ENCODE peak calls at places on chromosomes 13 and 19, in nine cellular contexts. P is colonic mucosa, X is aorta, M is IMR-90, I is dorsolateral prefrontal cortex, C is GM23338, O is transverse colon, W is breast epithelium, Q is cardiac muscle cell. D is an unnamed sample.

GRCh38 chr13:75101997-75102720 is 379.8 kb downstream of the TBC1D4 start:
- DNase-seq in P (no peak), X (no peak), M (peak), I (no peak), C (peak), O (no peak), W (no peak), Q (peak), D (no peak)

GRCh38 chr13:21998279-21998678 is 327.4 kb downstream of the FGF9 start:
- DNase-seq in P (no peak), X (no peak), M (no peak), I (no peak), C (peak), O (no peak), W (no peak), Q (peak), D (no peak)

GRCh38 chr19:1780272-1780957 is 27.1 kb downstream of the ONECUT3 start:
- DNase-seq in P (no peak), X (no peak), M (peak), I (no peak), C (no peak), O (no peak), W (no peak), Q (no peak), D (no peak)

GRCh38 chr13:63438951-63439350 is 2023.3 kb upstream of the PCDH20 start:
- DNase-seq in P (no peak), X (no peak), M (no peak), I (no peak), C (peak), O (no peak), W (no peak), Q (no peak), D (no peak)

GRCh38 chr13:45773236-45773635 is 71.1 kb downstream of the CBY2 start:
- DNase-seq in P (no peak), X (no peak), M (peak), I (no peak), C (no peak), O (no peak), W (no peak), Q (no peak), D (no peak)

GRCh38 chr19:10428996-10429381 is 8.7 kb downstream of the PDE4A start:
- DNase-seq in P (no peak), X (no peak), M (no peak), I (no peak), C (no peak), O (no peak), W (no peak), Q (no peak), D (no peak)

GRCh38 chr19:2538096-2538757 is 62.3 kb downstream of the GADD45B start:
- DNase-seq in P (no peak), X (peak), M (no peak), I (no peak), C (no peak), O (no peak), W (no peak), Q (no peak), D (no peak)

GRCh38 chr19:54203151-54203611 is 2.5 kb downstream of the RPS9 start:
- DNase-seq in P (peak), X (peak), M (peak), I (no peak), C (no peak), O (no peak), W (no peak), Q (no peak), D (no peak)

GRCh38 chr13:83878691-83879410 is 3.4 kb downstream of the SLITRK1 start:
- DNase-seq in P (no peak), X (peak), M (no peak), I (peak), C (peak), O (no peak), W (no peak), Q (peak), D (no peak)

GRCh38 chr19:27776524-27776923 is 1436.4 kb downstream of the UQCRFS1 start:
- DNase-seq in P (no peak), X (no peak), M (no peak), I (no peak), C (no peak), O (no peak), W (no peak), Q (no peak), D (no peak)

GRCh38 chr13:50215389-50215788 is 200.1 kb downstream of the KCNRG start:
- DNase-seq in P (no peak), X (no peak), M (no peak), I (no peak), C (no peak), O (no peak), W (no peak), Q (no peak), D (no peak)

GRCh38 chr13:36163809-36164308 is 32.7 kb upstream of the DCLK1 start:
- DNase-seq in P (peak), X (peak), M (peak), I (no peak), C (peak), O (peak), W (no peak), Q (peak), D (no peak)

GRCh38 chr13:106612688-106613087 is 44.8 kb upstream of the ARGLU1 start:
- DNase-seq in P (peak), X (peak), M (peak), I (no peak), C (no peak), O (peak), W (no peak), Q (peak), D (no peak)

GRCh38 chr13:42354246-42355117 is 82.5 kb downstream of the AKAP11 start:
- DNase-seq in P (no peak), X (no peak), M (peak), I (no peak), C (peak), O (no peak), W (no peak), Q (peak), D (no peak)

GRCh38 chr19:7497292-7497691 is 8.5 kb upstream of the PEX11G start:
- DNase-seq in P (no peak), X (no peak), M (no peak), I (no peak), C (peak), O (no peak), W (no peak), Q (no peak), D (no peak)

GRCh38 chr19:2260341-2260751 is 4.1 kb upstream of the JSRP1 start:
- DNase-seq in P (peak), X (no peak), M (no peak), I (no peak), C (no peak), O (peak), W (no peak), Q (no peak), D (no peak)

GRCh38 chr13:90974249-90974954 is 373.1 kb upstream of the MIR17HG start:
- DNase-seq in P (no peak), X (no peak), M (no peak), I (no peak), C (peak), O (no peak), W (no peak), Q (no peak), D (no peak)

GRCh38 chr13:36069881-36070366 is 61.3 kb downstream of the DCLK1 start:
- DNase-seq in P (no peak), X (no peak), M (no peak), I (no peak), C (no peak), O (no peak), W (no peak), Q (no peak), D (no peak)

GRCh38 chr19:4759388-4760284 is 31.9 kb upstream of the FEM1A start:
- DNase-seq in P (peak), X (peak), M (peak), I (peak), C (peak), O (peak), W (peak), Q (peak), D (peak)

GRCh38 chr13:52599037-52599852 is 43.0 kb upstream of the HNRNPA1L2 start:
- DNase-seq in P (no peak), X (no peak), M (peak), I (no peak), C (no peak), O (no peak), W (no peak), Q (no peak), D (no peak)

GRCh38 chr19:36805364-36805763 is 32.8 kb upstream of the ZNF850 start:
- DNase-seq in P (no peak), X (no peak), M (no peak), I (no peak), C (no peak), O (no peak), W (no peak), Q (no peak), D (no peak)

GRCh38 chr19:38709671-38710415 is 34.4 kb downstream of the CAPN12 start:
- DNase-seq in P (no peak), X (no peak), M (no peak), I (no peak), C (no peak), O (no peak), W (no peak), Q (no peak), D (no peak)

GRCh38 chr13:42041684-42042035 is 6.8 kb upstream of the DGKH start:
- DNase-seq in P (peak), X (peak), M (peak), I (no peak), C (peak), O (peak), W (peak), Q (peak), D (peak)

GRCh38 chr19:4748589-4748988 is 24.9 kb upstream of the DPP9 start:
- DNase-seq in P (no peak), X (no peak), M (no peak), I (no peak), C (no peak), O (no peak), W (no peak), Q (no peak), D (no peak)

GRCh38 chr13:98751397-98752110 is 918 bp downstream of the SLC15A1 start:
- DNase-seq in P (no peak), X (no peak), M (peak), I (no peak), C (peak), O (peak), W (no peak), Q (peak), D (no peak)

GRCh38 chr13:95641961-95642621 is 2.4 kb downstream of the DZIP1 start:
- DNase-seq in P (peak), X (peak), M (peak), I (no peak), C (peak), O (peak), W (no peak), Q (peak), D (peak)

GRCh38 chr13:49563513-49563912 is 21.8 kb downstream of the RCBTB1 start:
- DNase-seq in P (no peak), X (no peak), M (peak), I (no peak), C (no peak), O (no peak), W (no peak), Q (no peak), D (no peak)

GRCh38 chr19:45507864-45508680 is 793 bp downstream of the VASP start:
- DNase-seq in P (peak), X (peak), M (no peak), I (no peak), C (peak), O (peak), W (no peak), Q (no peak), D (no peak)

GRCh38 chr13:27450921-27451461 is 627 bp upstream of the MTIF3 start:
- DNase-seq in P (peak), X (peak), M (peak), I (no peak), C (peak), O (peak), W (peak), Q (peak), D (no peak)

GRCh38 chr13:97307882-97308624 is 85.9 kb downstream of the MBNL2 start:
- DNase-seq in P (no peak), X (no peak), M (peak), I (peak), C (peak), O (no peak), W (no peak), Q (peak), D (no peak)

GRCh38 chr19:42153606-42154405 is 21.6 kb upstream of the POU2F2 start:
- DNase-seq in P (no peak), X (no peak), M (no peak), I (no peak), C (no peak), O (no peak), W (no peak), Q (no peak), D (no peak)

GRCh38 chr13:78341032-78341431 is 262.3 kb downstream of the POU4F1 start:
- DNase-seq in P (no peak), X (no peak), M (no peak), I (no peak), C (no peak), O (no peak), W (no peak), Q (no peak), D (no peak)

GRCh38 chr13:114002009-114002544 is 28.2 kb upstream of the C13orf46 start:
- DNase-seq in P (no peak), X (peak), M (no peak), I (no peak), C (peak), O (peak), W (no peak), Q (no peak), D (no peak)

GRCh38 chr13:25420161-25420560 is 48.4 kb downstream of the ATP8A2 start:
- DNase-seq in P (no peak), X (no peak), M (no peak), I (no peak), C (peak), O (no peak), W (no peak), Q (no peak), D (no peak)

GRCh38 chr13:33257786-33258185 is 27.8 kb downstream of the STARD13 start:
- DNase-seq in P (no peak), X (no peak), M (no peak), I (no peak), C (no peak), O (no peak), W (no peak), Q (no peak), D (no peak)

GRCh38 chr13:33261426-33262068 is 24.0 kb downstream of the STARD13 start:
- DNase-seq in P (no peak), X (no peak), M (peak), I (no peak), C (no peak), O (no peak), W (no peak), Q (no peak), D (no peak)

GRCh38 chr13:33258437-33259193 is 26.9 kb downstream of the STARD13 start:
- DNase-seq in P (no peak), X (no peak), M (peak), I (no peak), C (no peak), O (no peak), W (no peak), Q (no peak), D (no peak)

GRCh38 chr13:33260168-33261098 is 25.1 kb downstream of the STARD13 start:
- DNase-seq in P (no peak), X (no peak), M (peak), I (no peak), C (no peak), O (no peak), W (no peak), Q (peak), D (no peak)

GRCh38 chr13:33259296-33259695 is 26.3 kb downstream of the STARD13 start:
- DNase-seq in P (no peak), X (no peak), M (no peak), I (no peak), C (peak), O (no peak), W (no peak), Q (no peak), D (no peak)
- H3K27ac ChIP-seq in P (peak), X (no peak), M (peak), I (peak), C (peak), O (peak), W (no peak), Q (no peak), D (no peak)

DNA sequence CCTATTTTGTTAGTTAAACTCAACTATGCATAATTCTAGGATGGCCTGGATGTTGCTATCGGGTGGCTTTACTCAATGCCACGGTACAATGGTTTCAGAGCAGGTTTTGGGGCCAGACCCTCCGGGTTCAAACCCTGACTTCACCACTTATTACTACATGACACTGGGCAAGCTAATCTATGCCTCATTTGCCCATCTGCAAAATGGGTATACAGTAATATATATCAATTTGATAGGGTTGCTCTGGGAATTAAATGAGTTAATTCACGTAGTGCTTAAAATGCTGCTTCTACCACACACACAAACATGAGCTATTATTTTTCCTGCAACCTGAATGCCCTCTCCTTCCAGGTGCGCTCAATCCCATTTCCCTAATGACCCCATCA is 839 bp downstream of the ESD start:
- DNase-seq in P (no peak), X (no peak), M (no peak), I (no peak), C (no peak), O (no peak), W (no peak), Q (no peak), D (no peak)
- H3K27ac ChIP-seq in P (peak), X (peak), M (peak), I (peak), C (no peak), O (peak), W (peak), Q (peak), D (peak)

GRCh38 chr19:13665125-13665903 is 99.0 kb upstream of the MRI1 start:
- DNase-seq in P (peak), X (no peak), M (no peak), I (no peak), C (no peak), O (no peak), W (no peak), Q (no peak), D (no peak)
- H3K27ac ChIP-seq in P (no peak), X (no peak), M (no peak), I (no peak), C (no peak), O (no peak), W (no peak), Q (no peak), D (no peak)

DNA sequence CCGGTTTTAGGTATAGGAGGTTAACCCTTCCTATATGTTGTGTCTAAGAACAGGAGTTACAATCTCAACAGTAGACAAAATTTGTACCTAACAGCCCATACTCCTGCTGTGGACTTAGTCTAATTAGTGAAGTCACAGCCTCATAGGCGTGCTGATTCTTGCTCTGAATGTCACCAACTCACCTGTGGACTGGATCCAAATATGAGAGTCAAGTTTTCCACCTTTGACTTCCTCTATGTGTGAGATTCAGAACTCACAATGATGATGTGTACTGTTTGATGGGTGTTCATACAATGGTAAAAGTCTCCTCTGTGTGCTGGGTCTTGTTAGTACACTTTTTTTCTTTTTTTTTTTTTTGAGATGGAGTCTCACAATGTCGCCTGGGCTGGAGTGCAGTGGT is 7.8 kb upstream of the ZNF91 start:
- DNase-seq in P (no peak), X (no peak), M (no peak), I (no peak), C (no peak), O (no peak), W (no peak), Q (no peak), D (no peak)
- H3K27ac ChIP-seq in P (peak), X (no peak), M (no peak), I (no peak), C (no peak), O (peak), W (no peak), Q (no peak), D (no peak)

GRCh38 chr13:112106467-112107141 is 39.7 kb downstream of the SOX1 start:
- DNase-seq in P (no peak), X (peak), M (no peak), I (no peak), C (peak), O (no peak), W (no peak), Q (no peak), D (no peak)
- H3K27ac ChIP-seq in P (no peak), X (no peak), M (no peak), I (no peak), C (no peak), O (no peak), W (no peak), Q (no peak), D (no peak)

GRCh38 chr19:14135985-14136508 is 342 bp downstream of the ASF1B start:
- DNase-seq in P (peak), X (no peak), M (no peak), I (no peak), C (no peak), O (peak), W (no peak), Q (no peak), D (no peak)
- H3K27ac ChIP-seq in P (peak), X (peak), M (peak), I (peak), C (peak), O (peak), W (peak), Q (no peak), D (peak)

GRCh38 chr13:110070046-110070445 is 236.9 kb downstream of the COL4A1 start:
- DNase-seq in P (no peak), X (no peak), M (no peak), I (no peak), C (peak), O (no peak), W (no peak), Q (no peak), D (no peak)

GRCh38 chr13:110068176-110068473 is 238.8 kb downstream of the COL4A1 start:
- DNase-seq in P (no peak), X (no peak), M (no peak), I (no peak), C (no peak), O (no peak), W (no peak), Q (no peak), D (no peak)

GRCh38 chr13:110073982-110074381 is 233.0 kb downstream of the COL4A1 start:
- DNase-seq in P (no peak), X (no peak), M (no peak), I (no peak), C (peak), O (no peak), W (no peak), Q (no peak), D (no peak)

GRCh38 chr13:110067355-110068175 is 239.4 kb downstream of the COL4A1 start:
- DNase-seq in P (no peak), X (no peak), M (no peak), I (no peak), C (no peak), O (no peak), W (no peak), Q (no peak), D (no peak)

GRCh38 chr13:110070511-110071120 is 236.3 kb downstream of the COL4A1 start:
- DNase-seq in P (no peak), X (no peak), M (peak), I (no peak), C (no peak), O (no peak), W (no peak), Q (no peak), D (no peak)
- H3K27ac ChIP-seq in P (no peak), X (no peak), M (no peak), I (no peak), C (no peak), O (no peak), W (no peak), Q (no peak), D (no peak)

GRCh38 chr19:46806651-46807050 is 18.3 kb upstream of the SLC1A5 start:
- DNase-seq in P (no peak), X (no peak), M (no peak), I (no peak), C (no peak), O (no peak), W (no peak), Q (no peak), D (no peak)
- H3K27ac ChIP-seq in P (no peak), X (no peak), M (no peak), I (no peak), C (no peak), O (no peak), W (no peak), Q (no peak), D (no peak)

GRCh38 chr13:40653558-40654318 is 12.7 kb downstream of the FOXO1 start:
- DNase-seq in P (no peak), X (no peak), M (no peak), I (no peak), C (peak), O (no peak), W (no peak), Q (no peak), D (no peak)
- H3K27ac ChIP-seq in P (no peak), X (no peak), M (no peak), I (no peak), C (peak), O (peak), W (no peak), Q (no peak), D (no peak)